ENCODE peak calls at places on chromosomes 4 and X, in four cellular contexts. R is K562, K is HepG2, P is GM12878. A is an unnamed sample.

GRCh38 chr4:188197566-188197965 is 58.3 kb downstream of the TRIML1 start:
- DNase-seq in K (no peak), R (no peak), P (no peak), A (no peak)

GRCh38 chr4:145093638-145094037 is 4.4 kb downstream of the ANAPC10 start:
- DNase-seq in R (no peak), K (no peak), P (no peak), A (no peak)

GRCh38 chr4:648579-649292 is 23.4 kb downstream of the PDE6B start:
- DNase-seq in R (no peak), P (no peak), K (peak), A (no peak)

GRCh38 chr4:114921790-114922581 is 191.4 kb downstream of the NDST4 start:
- DNase-seq in R (no peak), K (peak), P (no peak), A (no peak)

GRCh38 chr4:11418610-11419009 is 10.1 kb downstream of the HS3ST1 start:
- DNase-seq in P (no peak), K (no peak), R (no peak), A (no peak)

GRCh38 chrX:109533631-109534030 is 3.0 kb upstream of the NXT2 start:
- DNase-seq in R (no peak), P (no peak), K (no peak), A (no peak)

GRCh38 chrX:30530591-30530990 is 47.0 kb downstream of the TASL start:
- DNase-seq in P (no peak), R (no peak), K (no peak), A (no peak)

GRCh38 chr4:82429728-82430192 is 502 bp downstream of the HNRNPDL start:
- DNase-seq in K (no peak), P (no peak), R (no peak), A (no peak)

GRCh38 chrX:12007881-12008280 is 130.4 kb upstream of the FRMPD4 start:
- DNase-seq in P (no peak), K (no peak), R (no peak), A (peak)

GRCh38 chr4:119268466-119268865 is 53.5 kb downstream of the FABP2 start:
- DNase-seq in P (no peak), R (no peak), K (no peak), A (no peak)

GRCh38 chr4:147370881-147371280 is 110.0 kb upstream of the EDNRA start:
- DNase-seq in R (no peak), P (no peak), K (no peak), A (no peak)

GRCh38 chr4:46329118-46329976 is 60.6 kb downstream of the GABRA2 start:
- DNase-seq in R (no peak), P (no peak), K (peak), A (no peak)

GRCh38 chr4:182190306-182190705 is 52.9 kb upstream of the TENM3 start:
- DNase-seq in K (no peak), R (no peak), P (no peak), A (no peak)

GRCh38 chr4:87375719-87376291 is 15.2 kb downstream of the HSD17B11 start:
- DNase-seq in P (no peak), K (peak), R (peak), A (peak)

GRCh38 chr4:845836-846251 is 19.9 kb upstream of the CPLX1 start:
- DNase-seq in K (no peak), R (no peak), P (no peak), A (no peak)

GRCh38 chr4:75895744-75896314 is 6.4 kb downstream of the PPEF2 start:
- DNase-seq in P (no peak), K (peak), R (peak), A (peak)

GRCh38 chr4:107153956-107154355 is 117.8 kb upstream of the DKK2 start:
- DNase-seq in R (no peak), P (no peak), K (no peak), A (no peak)

GRCh38 chrX:13808865-13809264 is 8.0 kb downstream of the GPM6B start:
- DNase-seq in P (no peak), R (no peak), K (no peak), A (no peak)

GRCh38 chr4:41432889-41433288 is 105.1 kb upstream of the LIMCH1 start:
- DNase-seq in K (no peak), P (no peak), R (no peak), A (no peak)

GRCh38 chr4:153348006-153348405 is 3.5 kb downstream of the MND1 start:
- DNase-seq in R (peak), P (no peak), K (no peak), A (no peak)

GRCh38 chrX:153635788-153636668 is 11.0 kb upstream of the DUSP9 start:
- DNase-seq in K (peak), P (no peak), R (no peak), A (no peak)

GRCh38 chr4:97548943-97549583 is 594.2 kb downstream of the STPG2 start:
- DNase-seq in R (no peak), K (no peak), P (no peak), A (peak)

GRCh38 chr4:117637347-117637746 is 396.9 kb upstream of the NDST3 start:
- DNase-seq in P (no peak), R (no peak), K (no peak), A (no peak)

GRCh38 chrX:20265726-20266681 is 705 bp downstream of the RPS6KA3 start:
- DNase-seq in P (no peak), K (no peak), R (peak), A (no peak)

GRCh38 chr4:103303011-103303410 is 104.9 kb upstream of the CENPE start:
- DNase-seq in K (no peak), P (no peak), R (no peak), A (no peak)

DNA sequence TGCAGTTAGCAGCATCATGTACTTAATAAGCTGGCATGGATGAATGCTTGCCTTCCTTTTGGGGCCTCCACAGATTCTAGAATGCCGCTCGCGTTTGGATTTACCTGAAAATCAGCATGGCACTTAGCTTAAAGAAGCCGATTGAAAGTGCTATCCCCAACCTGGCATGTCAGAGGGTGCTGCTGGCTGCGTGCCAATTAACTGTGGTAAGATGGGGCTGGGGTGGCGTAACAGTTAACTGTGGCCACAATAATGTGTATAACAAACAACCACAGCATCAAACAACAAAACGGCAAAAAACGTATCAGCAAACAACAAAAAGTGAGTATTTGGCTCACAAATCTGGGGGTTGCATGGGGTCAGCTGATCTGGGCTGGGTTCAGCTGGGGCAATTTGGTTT is 70.5 kb downstream of the CBLL2 start:
- DNase-seq in R (no peak), P (no peak), K (no peak), A (no peak)
- TF ChIP-seq ZNF274 in R (no peak), P (no peak), K (no peak), A (no peak)

GRCh38 chr4:175066923-175067627 is 148.9 kb downstream of the ADAM29 start:
- DNase-seq in R (no peak), P (no peak), K (no peak), A (no peak)

DNA sequence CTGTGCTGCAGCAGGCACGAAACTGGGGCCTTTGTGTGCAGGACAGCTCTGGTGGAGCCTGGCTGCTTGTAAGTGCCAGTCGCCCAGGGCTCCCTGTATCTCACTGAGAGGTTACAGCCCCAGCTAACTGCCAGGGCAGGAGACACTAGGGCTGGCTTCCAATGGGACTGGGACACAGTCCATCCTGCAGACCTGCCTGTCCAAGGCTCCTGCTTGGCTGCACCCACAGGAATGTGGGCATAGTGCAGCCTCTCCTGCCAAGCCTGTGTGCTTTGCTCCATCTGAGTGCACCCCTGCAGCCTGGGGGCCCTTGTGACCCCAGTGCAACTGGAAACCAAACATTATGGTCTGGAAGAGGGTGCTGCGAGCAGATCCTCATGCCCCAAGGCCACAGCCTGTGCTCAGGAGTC is 144.0 kb downstream of the ADAM29 start:
- DNase-seq in K (no peak), P (no peak), R (no peak), A (no peak)
- TF ChIP-seq REST in K (no peak), P (no peak), R (no peak), A (no peak)

GRCh38 chr4:25551608-25552007 is 104.0 kb upstream of the SLC34A2 start:
- DNase-seq in P (no peak), K (no peak), R (no peak), A (no peak)

GRCh38 chr4:25550376-25551030 is 105.1 kb upstream of the SLC34A2 start:
- DNase-seq in K (no peak), R (no peak), P (no peak), A (no peak)

GRCh38 chr4:25547343-25547742 is 108.3 kb upstream of the SLC34A2 start:
- DNase-seq in K (no peak), P (no peak), R (no peak), A (no peak)

GRCh38 chr4:25549413-25549812 is 106.2 kb upstream of the SLC34A2 start:
- DNase-seq in K (no peak), R (no peak), P (no peak), A (no peak)

DNA sequence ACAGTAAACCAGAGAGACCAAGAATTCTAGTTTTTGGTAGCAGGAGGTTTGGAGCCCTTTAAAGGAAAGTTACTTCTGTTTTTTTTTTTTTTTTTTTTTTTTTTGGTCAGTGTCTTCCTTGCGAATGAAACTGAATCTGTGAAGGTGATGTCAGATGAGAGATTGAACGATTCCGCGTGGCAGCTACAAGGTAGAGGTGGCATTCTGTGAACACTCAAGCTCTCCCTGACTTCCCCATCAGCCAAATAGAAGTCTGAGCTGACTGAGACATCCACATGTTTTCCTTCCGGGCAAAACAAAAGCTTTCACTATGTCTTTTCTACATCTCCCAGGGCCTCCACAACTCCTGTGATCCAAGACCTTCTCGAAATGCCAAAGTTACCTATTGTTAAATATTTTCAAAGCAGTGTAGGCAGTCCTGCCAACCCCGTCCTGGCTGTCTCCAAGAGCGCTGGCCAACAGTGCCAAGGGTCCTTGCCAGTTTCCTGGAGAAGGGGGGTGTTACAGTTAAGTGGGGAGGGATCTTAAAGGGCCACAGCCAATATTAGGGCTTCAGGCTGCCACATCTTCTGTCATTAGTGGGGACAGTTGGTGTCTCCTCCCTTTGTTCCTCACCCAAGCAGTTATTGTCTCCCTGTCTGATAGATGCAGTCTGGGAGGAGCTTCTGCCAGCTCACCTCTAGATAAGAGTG is 102.9 kb upstream of the SLC34A2 start:
- DNase-seq in K (no peak), R (no peak), P (no peak), A (no peak)
- TF ChIP-seq ZNF274 in K (no peak), R (no peak), P (no peak), A (no peak)

GRCh38 chr4:143184503-143185252 is at the start of gene USP38:
- DNase-seq in R (peak), K (peak), P (peak), A (peak)
- TF ChIP-seq REST in R (peak), K (no peak), P (no peak), A (no peak)

A was measured in HCT116.